ENCODE peak calls at places on chromosomes 6 and 20, in six cellular contexts. One of them, this sample, is unnamed.

GRCh38 chr20:46346770-46347169 is 38.5 kb upstream of the CDH22 start:
- DNase-seq in esophagus squamous epithelium: no peak
- DNase-seq in activated T-cell treated with anti-CD3 and anti-CD28 coated beads, Interleukin-2, amount 50 U/mL, for 72 hours: no peak
- DNase-seq in iris pigment epithelial cell: no peak
- DNase-seq in nephron progenitor cell: no peak
- DNase-seq in stimulated activated CD8-positive, alpha-beta memory T cell treated with anti-CD3 and anti-CD28 coated beads, Interleukin-15, amount 100 ng/mL, for 1 hour: no peak
- DNase-seq in this sample: no peak

GRCh38 chr20:25126630-25127029 is 44.7 kb upstream of the VSX1 start:
- DNase-seq in esophagus squamous epithelium: no peak
- DNase-seq in activated T-cell treated with anti-CD3 and anti-CD28 coated beads, Interleukin-2, amount 50 U/mL, for 72 hours: no peak
- DNase-seq in iris pigment epithelial cell: no peak
- DNase-seq in nephron progenitor cell: no peak
- DNase-seq in stimulated activated CD8-positive, alpha-beta memory T cell treated with anti-CD3 and anti-CD28 coated beads, Interleukin-15, amount 100 ng/mL, for 1 hour: no peak
- DNase-seq in this sample: no peak

GRCh38 chr20:48879609-48880008 is 41.9 kb upstream of the ARFGEF2 start:
- DNase-seq in esophagus squamous epithelium: no peak
- DNase-seq in activated T-cell treated with anti-CD3 and anti-CD28 coated beads, Interleukin-2, amount 50 U/mL, for 72 hours: no peak
- DNase-seq in iris pigment epithelial cell: peak
- DNase-seq in nephron progenitor cell: no peak
- DNase-seq in stimulated activated CD8-positive, alpha-beta memory T cell treated with anti-CD3 and anti-CD28 coated beads, Interleukin-15, amount 100 ng/mL, for 1 hour: no peak
- DNase-seq in this sample: no peak

GRCh38 chr6:89818977-89819335 is 638 bp downstream of the MDN1 start:
- DNase-seq in esophagus squamous epithelium: no peak
- DNase-seq in activated T-cell treated with anti-CD3 and anti-CD28 coated beads, Interleukin-2, amount 50 U/mL, for 72 hours: no peak
- DNase-seq in iris pigment epithelial cell: peak
- DNase-seq in nephron progenitor cell: no peak
- DNase-seq in stimulated activated CD8-positive, alpha-beta memory T cell treated with anti-CD3 and anti-CD28 coated beads, Interleukin-15, amount 100 ng/mL, for 1 hour: no peak
- DNase-seq in this sample: no peak

GRCh38 chr6:142088858-142089216 is 43.9 kb upstream of the GJE1 start:
- DNase-seq in esophagus squamous epithelium: no peak
- DNase-seq in activated T-cell treated with anti-CD3 and anti-CD28 coated beads, Interleukin-2, amount 50 U/mL, for 72 hours: no peak
- DNase-seq in iris pigment epithelial cell: peak
- DNase-seq in nephron progenitor cell: peak
- DNase-seq in stimulated activated CD8-positive, alpha-beta memory T cell treated with anti-CD3 and anti-CD28 coated beads, Interleukin-15, amount 100 ng/mL, for 1 hour: no peak
- DNase-seq in this sample: no peak

GRCh38 chr20:25070821-25071473 is 11.0 kb downstream of the VSX1 start:
- DNase-seq in esophagus squamous epithelium: no peak
- DNase-seq in activated T-cell treated with anti-CD3 and anti-CD28 coated beads, Interleukin-2, amount 50 U/mL, for 72 hours: no peak
- DNase-seq in iris pigment epithelial cell: no peak
- DNase-seq in nephron progenitor cell: no peak
- DNase-seq in stimulated activated CD8-positive, alpha-beta memory T cell treated with anti-CD3 and anti-CD28 coated beads, Interleukin-15, amount 100 ng/mL, for 1 hour: no peak
- DNase-seq in this sample: no peak

GRCh38 chr6:158662607-158663464 is 13.0 kb downstream of the SYTL3 start:
- DNase-seq in esophagus squamous epithelium: no peak
- DNase-seq in activated T-cell treated with anti-CD3 and anti-CD28 coated beads, Interleukin-2, amount 50 U/mL, for 72 hours: no peak
- DNase-seq in iris pigment epithelial cell: peak
- DNase-seq in nephron progenitor cell: peak
- DNase-seq in stimulated activated CD8-positive, alpha-beta memory T cell treated with anti-CD3 and anti-CD28 coated beads, Interleukin-15, amount 100 ng/mL, for 1 hour: no peak
- DNase-seq in this sample: no peak

GRCh38 chr20:47647994-47648393 is 137.3 kb downstream of the SULF2 start:
- DNase-seq in esophagus squamous epithelium: no peak
- DNase-seq in activated T-cell treated with anti-CD3 and anti-CD28 coated beads, Interleukin-2, amount 50 U/mL, for 72 hours: no peak
- DNase-seq in iris pigment epithelial cell: no peak
- DNase-seq in nephron progenitor cell: no peak
- DNase-seq in stimulated activated CD8-positive, alpha-beta memory T cell treated with anti-CD3 and anti-CD28 coated beads, Interleukin-15, amount 100 ng/mL, for 1 hour: no peak
- DNase-seq in this sample: no peak

GRCh38 chr6:168155821-168156741 is 77.1 kb upstream of the FRMD1 start:
- DNase-seq in esophagus squamous epithelium: no peak
- DNase-seq in activated T-cell treated with anti-CD3 and anti-CD28 coated beads, Interleukin-2, amount 50 U/mL, for 72 hours: no peak
- DNase-seq in iris pigment epithelial cell: no peak
- DNase-seq in nephron progenitor cell: no peak
- DNase-seq in stimulated activated CD8-positive, alpha-beta memory T cell treated with anti-CD3 and anti-CD28 coated beads, Interleukin-15, amount 100 ng/mL, for 1 hour: no peak
- DNase-seq in this sample: no peak

GRCh38 chr20:21767739-21768223 is 62.3 kb downstream of the PAX1 start:
- DNase-seq in esophagus squamous epithelium: no peak
- DNase-seq in activated T-cell treated with anti-CD3 and anti-CD28 coated beads, Interleukin-2, amount 50 U/mL, for 72 hours: peak
- DNase-seq in iris pigment epithelial cell: no peak
- DNase-seq in nephron progenitor cell: peak
- DNase-seq in stimulated activated CD8-positive, alpha-beta memory T cell treated with anti-CD3 and anti-CD28 coated beads, Interleukin-15, amount 100 ng/mL, for 1 hour: no peak
- DNase-seq in this sample: no peak

GRCh38 chr6:93210908-93211307 is 208.5 kb downstream of the EPHA7 start:
- DNase-seq in esophagus squamous epithelium: no peak
- DNase-seq in activated T-cell treated with anti-CD3 and anti-CD28 coated beads, Interleukin-2, amount 50 U/mL, for 72 hours: no peak
- DNase-seq in iris pigment epithelial cell: no peak
- DNase-seq in nephron progenitor cell: no peak
- DNase-seq in stimulated activated CD8-positive, alpha-beta memory T cell treated with anti-CD3 and anti-CD28 coated beads, Interleukin-15, amount 100 ng/mL, for 1 hour: no peak
- DNase-seq in this sample: no peak

GRCh38 chr6:3504938-3505735 is 48.3 kb upstream of the SLC22A23 start:
- DNase-seq in esophagus squamous epithelium: no peak
- DNase-seq in activated T-cell treated with anti-CD3 and anti-CD28 coated beads, Interleukin-2, amount 50 U/mL, for 72 hours: no peak
- DNase-seq in iris pigment epithelial cell: no peak
- DNase-seq in nephron progenitor cell: no peak
- DNase-seq in stimulated activated CD8-positive, alpha-beta memory T cell treated with anti-CD3 and anti-CD28 coated beads, Interleukin-15, amount 100 ng/mL, for 1 hour: no peak
- DNase-seq in this sample: no peak

GRCh38 chr20:7841967-7842301 is 98.3 kb downstream of the HAO1 start:
- DNase-seq in esophagus squamous epithelium: no peak
- DNase-seq in activated T-cell treated with anti-CD3 and anti-CD28 coated beads, Interleukin-2, amount 50 U/mL, for 72 hours: no peak
- DNase-seq in iris pigment epithelial cell: peak
- DNase-seq in nephron progenitor cell: no peak
- DNase-seq in stimulated activated CD8-positive, alpha-beta memory T cell treated with anti-CD3 and anti-CD28 coated beads, Interleukin-15, amount 100 ng/mL, for 1 hour: no peak
- DNase-seq in this sample: no peak

This sample was measured in stimulated activated naive CD8-positive, alpha-beta T cell treated with anti-CD3 and anti-CD28 coated beads, Interleukin-15, amount 100 ng/mL, for 72 hours.